ENCODE peak calls at places on chromosomes 4 and X, in nine cellular contexts. L is astrocyte of the spinal cord, K is MM.1S, U is lower leg skin, N is bronchial epithelial cell, D is fibroblast of the aortic adventitia, X is endothelial cell, P is heart right ventricle, I is lower lobe of right lung. G is an unnamed sample.
A peak's percentile ranks its signal among the peaks of the same experiment; 100 is the strongest.

GRCh38 chr4:98671131-98671530 is 12.7 kb upstream of the TSPAN5 start:
- DNase-seq in L (no peak), K (no peak), U (no peak), N (no peak), D (no peak), X (no peak), P (no peak), I (no peak), G (no peak)

GRCh38 chr4:57443308-57444243 is 333.4 kb upstream of the IGFBP7 start:
- DNase-seq in L (no peak), K (no peak), U (no peak), N (no peak), D (no peak), X (no peak), P (peak; percentile 37), I (no peak), G (no peak)

GRCh38 chrX:129247642-129248041 is 275.6 kb downstream of the SMARCA1 start:
- DNase-seq in L (no peak), K (no peak), U (no peak), N (no peak), D (no peak), X (no peak), P (no peak), I (no peak), G (no peak)

GRCh38 chr4:102713096-102713495 is 47.7 kb downstream of the MANBA start:
- DNase-seq in L (no peak), K (no peak), U (no peak), N (peak; percentile 62), D (peak; percentile 65), X (no peak), P (no peak), I (no peak), G (no peak)

GRCh38 chr4:43564601-43565000 is 672.1 kb downstream of the GRXCR1 start:
- DNase-seq in L (no peak), K (no peak), U (no peak), N (no peak), D (no peak), X (no peak), P (no peak), I (no peak), G (no peak)

GRCh38 chr4:5247735-5248134 is 196.5 kb downstream of the STK32B start:
- DNase-seq in L (no peak), K (no peak), U (no peak), N (no peak), D (no peak), X (no peak), P (no peak), I (no peak), G (no peak)

GRCh38 chr4:127632420-127633403 is at the start of gene INTU:
- DNase-seq in L (peak; percentile 97), K (peak; percentile 15), U (peak; percentile 97), N (peak; percentile 96), D (peak; percentile 95), X (peak; percentile 87), P (peak; percentile 88), I (peak; percentile 94), G (peak; percentile 96)

GRCh38 chr4:121025540-121025939 is 46.8 kb downstream of the NDNF start:
- DNase-seq in L (no peak), K (no peak), U (no peak), N (no peak), D (no peak), X (no peak), P (no peak), I (no peak), G (no peak)

GRCh38 chr4:177737387-177737965 is 295.2 kb upstream of the AGA start:
- DNase-seq in L (peak; percentile 4), K (peak; percentile 47), U (no peak), N (no peak), D (no peak), X (no peak), P (no peak), I (no peak), G (no peak)

GRCh38 chrX:40938418-40938817 is 146.8 kb upstream of the USP9X start:
- DNase-seq in L (no peak), K (no peak), U (no peak), N (no peak), D (no peak), X (no peak), P (no peak), I (no peak), G (no peak)

GRCh38 chr4:185638548-185639301 is 103.4 kb upstream of the PDLIM3 start:
- DNase-seq in L (no peak), K (no peak), U (no peak), N (no peak), D (no peak), X (no peak), P (no peak), I (no peak), G (no peak)

GRCh38 chr4:86032476-86033022 is 327.3 kb downstream of the MAPK10 start:
- DNase-seq in L (peak; percentile 90), K (no peak), U (no peak), N (peak; percentile 98), D (peak; percentile 96), X (no peak), P (no peak), I (no peak), G (no peak)

GRCh38 chr4:19348746-19349145 is 903.0 kb upstream of the SLIT2 start:
- DNase-seq in L (no peak), K (no peak), U (no peak), N (no peak), D (no peak), X (no peak), P (no peak), I (no peak), G (no peak)

GRCh38 chrX:47169273-47169672 is 24.3 kb downstream of the RBM10 start:
- DNase-seq in L (no peak), K (no peak), U (peak; percentile 77), N (no peak), D (no peak), X (no peak), P (no peak), I (no peak), G (peak; percentile 58)

GRCh38 chr4:84451546-84451945 is 47.5 kb downstream of the NKX6-1 start:
- DNase-seq in L (peak; percentile 12), K (no peak), U (no peak), N (peak; percentile 13), D (peak; percentile 5), X (no peak), P (no peak), I (no peak), G (no peak)

GRCh38 chr4:82429728-82430192 is 502 bp downstream of the HNRNPDL start:
- DNase-seq in L (no peak), K (no peak), U (no peak), N (peak; percentile 40), D (no peak), X (no peak), P (no peak), I (no peak), G (peak; percentile 94)

GRCh38 chr4:54586343-54586953 is 71.3 kb upstream of the KIT start:
- DNase-seq in L (peak; percentile 72), K (no peak), U (no peak), N (peak; percentile 47), D (no peak), X (no peak), P (no peak), I (no peak), G (no peak)

GRCh38 chrX:101164766-101165590 is 54.6 kb upstream of the DRP2 start:
- DNase-seq in L (no peak), K (no peak), U (no peak), N (no peak), D (peak; percentile 59), X (no peak), P (no peak), I (no peak), G (no peak)

GRCh38 chr4:169066934-169067333 is 56.9 kb upstream of the CBR4 start:
- DNase-seq in L (no peak), K (no peak), U (no peak), N (no peak), D (no peak), X (no peak), P (no peak), I (no peak), G (no peak)

GRCh38 chr4:169071781-169072180 is 61.7 kb upstream of the CBR4 start:
- DNase-seq in L (peak; percentile 48), K (no peak), U (peak; percentile 31), N (no peak), D (peak; percentile 66), X (no peak), P (no peak), I (no peak), G (no peak)

GRCh38 chr4:169070071-169070894 is 60.2 kb upstream of the CBR4 start:
- DNase-seq in L (peak; percentile 91), K (no peak), U (peak; percentile 86), N (peak; percentile 100), D (peak; percentile 99), X (no peak), P (peak; percentile 51), I (no peak), G (peak; percentile 84)

GRCh38 chr4:169070895-169071218 is 60.8 kb upstream of the CBR4 start:
- DNase-seq in L (no peak), K (no peak), U (no peak), N (peak; percentile 90), D (no peak), X (no peak), P (no peak), I (no peak), G (no peak)

GRCh38 chr4:169068423-169068822 is 58.4 kb upstream of the CBR4 start:
- DNase-seq in L (no peak), K (no peak), U (no peak), N (no peak), D (no peak), X (no peak), P (no peak), I (no peak), G (no peak)
- TF ChIP-seq CTCF in L (no peak), K (no peak), U (no peak), N (no peak), D (no peak), X (no peak), P (no peak), I (no peak), G (no peak)

GRCh38 chrX:45765281-45765680 is 564.6 kb upstream of the DIPK2B start:
- DNase-seq in L (no peak), K (no peak), U (no peak), N (no peak), D (no peak), X (no peak), P (no peak), I (no peak), G (no peak)
- TF ChIP-seq CTCF in L (no peak), K (no peak), U (no peak), N (no peak), D (no peak), X (no peak), P (no peak), I (no peak), G (no peak)

GRCh38 chr4:94722270-94722669 is 35.5 kb upstream of the BMPR1B start:
- DNase-seq in L (no peak), K (no peak), U (no peak), N (no peak), D (no peak), X (no peak), P (no peak), I (no peak), G (no peak)
- TF ChIP-seq CTCF in L (no peak), K (no peak), U (no peak), N (no peak), D (no peak), X (no peak), P (no peak), I (no peak), G (no peak)

DNA sequence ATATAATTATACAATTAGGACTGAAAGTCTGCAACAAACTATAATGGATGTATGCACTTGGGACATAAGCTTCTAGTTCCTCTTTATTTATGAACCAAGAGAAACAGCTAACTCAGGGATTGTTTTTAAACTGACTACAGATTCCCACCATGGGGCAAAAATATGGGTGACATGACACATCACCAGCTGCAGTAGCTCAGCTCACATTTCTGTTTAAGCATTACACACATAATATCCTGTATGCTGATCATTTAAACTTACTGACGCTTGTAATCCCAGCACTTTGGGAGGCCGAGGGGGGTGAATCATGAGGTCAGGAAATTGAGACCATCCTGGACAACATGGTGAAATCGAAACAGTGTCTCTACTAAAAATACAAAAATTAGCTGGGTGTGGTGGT is 11.5 kb downstream of the FGB start:
- DNase-seq in L (no peak), K (no peak), U (no peak), N (no peak), D (no peak), X (no peak), P (no peak), I (no peak), G (no peak)
- TF ChIP-seq CTCF in L (no peak), K (no peak), U (no peak), N (no peak), D (no peak), X (no peak), P (no peak), I (no peak), G (no peak)

G was measured in kidney.